ENCODE peak calls at places on chromosomes 7 and 10, in five cellular contexts. One of them, this sample, is unnamed. For H3K9me3, the result is how much of the 10 kb centered on the place peaks cover.

GRCh38 chr10:68876246-68876918 is 24.7 kb upstream of the DDX50 start:
- DNase-seq in IMR-90: peak
- DNase-seq in suprapubic skin: no peak
- DNase-seq in CD4-positive, CD25-positive, alpha-beta regulatory T cell: no peak
- DNase-seq in upper lobe of left lung: no peak
- DNase-seq in this sample: no peak

GRCh38 chr10:3270597-3270996 is 98.0 kb upstream of the PITRM1 start:
- DNase-seq in upper lobe of left lung: no peak
- DNase-seq in IMR-90: no peak
- DNase-seq in suprapubic skin: no peak
- DNase-seq in CD4-positive, CD25-positive, alpha-beta regulatory T cell: no peak
- DNase-seq in this sample: no peak

GRCh38 chr7:143374556-143374955 is 6.6 kb upstream of the ZYX start:
- DNase-seq in IMR-90: no peak
- DNase-seq in CD4-positive, CD25-positive, alpha-beta regulatory T cell: no peak
- DNase-seq in suprapubic skin: no peak
- DNase-seq in upper lobe of left lung: no peak
- DNase-seq in this sample: no peak

GRCh38 chr7:155190608-155191536 is 106.8 kb upstream of the INSIG1 start:
- DNase-seq in CD4-positive, CD25-positive, alpha-beta regulatory T cell: peak
- DNase-seq in upper lobe of left lung: peak
- DNase-seq in suprapubic skin: no peak
- DNase-seq in IMR-90: no peak
- DNase-seq in this sample: peak

GRCh38 chr10:46549171-46550075 is 7.0 kb downstream of the GPRIN2 start:
- DNase-seq in IMR-90: no peak
- DNase-seq in suprapubic skin: peak
- DNase-seq in upper lobe of left lung: peak
- DNase-seq in CD4-positive, CD25-positive, alpha-beta regulatory T cell: no peak
- DNase-seq in this sample: no peak

GRCh38 chr10:97629289-97629688 is 4.0 kb downstream of the MORN4 start:
- DNase-seq in IMR-90: no peak
- DNase-seq in CD4-positive, CD25-positive, alpha-beta regulatory T cell: no peak
- DNase-seq in suprapubic skin: no peak
- DNase-seq in upper lobe of left lung: no peak
- DNase-seq in this sample: no peak

GRCh38 chr7:106634958-106635357 is 26.0 kb downstream of the CCDC71L start:
- DNase-seq in upper lobe of left lung: no peak
- DNase-seq in CD4-positive, CD25-positive, alpha-beta regulatory T cell: no peak
- DNase-seq in IMR-90: no peak
- DNase-seq in suprapubic skin: no peak
- DNase-seq in this sample: no peak

GRCh38 chr7:66748791-66749190 is 8.3 kb downstream of the RABGEF1 start:
- DNase-seq in IMR-90: no peak
- DNase-seq in CD4-positive, CD25-positive, alpha-beta regulatory T cell: no peak
- DNase-seq in upper lobe of left lung: peak
- DNase-seq in suprapubic skin: no peak
- DNase-seq in this sample: no peak

GRCh38 chr10:112671743-112672142 is 224.7 kb downstream of the VTI1A start:
- DNase-seq in IMR-90: no peak
- DNase-seq in CD4-positive, CD25-positive, alpha-beta regulatory T cell: no peak
- DNase-seq in suprapubic skin: no peak
- DNase-seq in upper lobe of left lung: no peak
- DNase-seq in this sample: no peak

GRCh38 chr7:65503434-65504152 is 129.9 kb downstream of the ZNF92 start:
- DNase-seq in IMR-90: no peak
- DNase-seq in upper lobe of left lung: no peak
- DNase-seq in CD4-positive, CD25-positive, alpha-beta regulatory T cell: no peak
- DNase-seq in suprapubic skin: no peak
- DNase-seq in this sample: no peak

GRCh38 chr7:159000859-159001435 is 143.7 kb downstream of the VIPR2 start:
- DNase-seq in IMR-90: no peak
- DNase-seq in suprapubic skin: peak
- DNase-seq in upper lobe of left lung: no peak
- DNase-seq in CD4-positive, CD25-positive, alpha-beta regulatory T cell: no peak
- DNase-seq in this sample: no peak

GRCh38 chr10:61937631-61938284 is 36.3 kb downstream of the ARID5B start:
- DNase-seq in suprapubic skin: no peak
- DNase-seq in upper lobe of left lung: no peak
- DNase-seq in IMR-90: peak
- DNase-seq in CD4-positive, CD25-positive, alpha-beta regulatory T cell: peak
- DNase-seq in this sample: no peak

GRCh38 chr7:99120916-99121315 is 23.0 kb downstream of the SMURF1 start:
- DNase-seq in upper lobe of left lung: no peak
- DNase-seq in IMR-90: no peak
- DNase-seq in CD4-positive, CD25-positive, alpha-beta regulatory T cell: no peak
- DNase-seq in suprapubic skin: no peak
- DNase-seq in this sample: no peak

GRCh38 chr7:28708033-28708451 is 250.1 kb downstream of the TRIL start:
- DNase-seq in upper lobe of left lung: no peak
- DNase-seq in suprapubic skin: no peak
- DNase-seq in CD4-positive, CD25-positive, alpha-beta regulatory T cell: no peak
- DNase-seq in IMR-90: peak
- DNase-seq in this sample: no peak

GRCh38 chr10:113754768-113755167 is 3.3 kb downstream of the PLEKHS1 start:
- DNase-seq in upper lobe of left lung: no peak
- DNase-seq in CD4-positive, CD25-positive, alpha-beta regulatory T cell: no peak
- DNase-seq in IMR-90: no peak
- DNase-seq in suprapubic skin: no peak
- DNase-seq in this sample: no peak

GRCh38 chr10:51469666-51470065 is 229.7 kb downstream of the CSTF2T start:
- DNase-seq in upper lobe of left lung: no peak
- DNase-seq in IMR-90: peak
- DNase-seq in suprapubic skin: no peak
- DNase-seq in CD4-positive, CD25-positive, alpha-beta regulatory T cell: no peak
- DNase-seq in this sample: no peak

GRCh38 chr10:87705339-87705738 is 45.7 kb downstream of the PAPSS2 start:
- DNase-seq in suprapubic skin: no peak
- DNase-seq in upper lobe of left lung: no peak
- DNase-seq in IMR-90: peak
- DNase-seq in CD4-positive, CD25-positive, alpha-beta regulatory T cell: no peak
- DNase-seq in this sample: no peak

GRCh38 chr7:16178585-16178984 is 242.8 kb downstream of the CRPPA start:
- DNase-seq in suprapubic skin: no peak
- DNase-seq in CD4-positive, CD25-positive, alpha-beta regulatory T cell: no peak
- DNase-seq in IMR-90: no peak
- DNase-seq in upper lobe of left lung: no peak
- DNase-seq in this sample: no peak

GRCh38 chr10:33422779-33423520 is 88.5 kb upstream of the NRP1 start:
- DNase-seq in IMR-90: no peak
- DNase-seq in suprapubic skin: no peak
- DNase-seq in CD4-positive, CD25-positive, alpha-beta regulatory T cell: no peak
- DNase-seq in upper lobe of left lung: no peak
- DNase-seq in this sample: no peak

GRCh38 chr10:88408111-88408510 is 175.0 kb downstream of the RNLS start:
- DNase-seq in IMR-90: no peak
- DNase-seq in upper lobe of left lung: no peak
- DNase-seq in suprapubic skin: no peak
- DNase-seq in CD4-positive, CD25-positive, alpha-beta regulatory T cell: no peak
- DNase-seq in this sample: no peak

GRCh38 chr7:99955247-99955646 is 20.6 kb downstream of the AZGP1 start:
- DNase-seq in suprapubic skin: no peak
- DNase-seq in IMR-90: no peak
- DNase-seq in upper lobe of left lung: peak
- DNase-seq in CD4-positive, CD25-positive, alpha-beta regulatory T cell: no peak
- DNase-seq in this sample: no peak

GRCh38 chr7:158001621-158002320 is 585.9 kb downstream of the PTPRN2 start:
- DNase-seq in IMR-90: no peak
- DNase-seq in suprapubic skin: no peak
- DNase-seq in upper lobe of left lung: no peak
- DNase-seq in CD4-positive, CD25-positive, alpha-beta regulatory T cell: no peak
- DNase-seq in this sample: no peak

GRCh38 chr10:131849591-131850489 is 51.0 kb upstream of the PPP2R2D start:
- DNase-seq in upper lobe of left lung: peak
- DNase-seq in CD4-positive, CD25-positive, alpha-beta regulatory T cell: no peak
- DNase-seq in IMR-90: no peak
- DNase-seq in suprapubic skin: peak
- DNase-seq in this sample: no peak

GRCh38 chr10:1020966-1021365 is 4.7 kb downstream of the IDI2 start:
- DNase-seq in IMR-90: no peak
- DNase-seq in upper lobe of left lung: no peak
- DNase-seq in CD4-positive, CD25-positive, alpha-beta regulatory T cell: no peak
- DNase-seq in suprapubic skin: no peak
- DNase-seq in this sample: no peak

GRCh38 chr7:108839091-108839490 is 269.4 kb downstream of the DNAJB9 start:
- DNase-seq in IMR-90: no peak
- DNase-seq in CD4-positive, CD25-positive, alpha-beta regulatory T cell: no peak
- DNase-seq in upper lobe of left lung: no peak
- DNase-seq in suprapubic skin: no peak
- DNase-seq in this sample: no peak

GRCh38 chr7:150823484-150824126 is 23.0 kb downstream of the TMEM176A start:
- DNase-seq in IMR-90: no peak
- DNase-seq in upper lobe of left lung: no peak
- DNase-seq in suprapubic skin: no peak
- DNase-seq in CD4-positive, CD25-positive, alpha-beta regulatory T cell: no peak
- DNase-seq in this sample: no peak

GRCh38 chr10:78215645-78216044 is 182.0 kb downstream of the RPS24 start:
- DNase-seq in CD4-positive, CD25-positive, alpha-beta regulatory T cell: no peak
- DNase-seq in IMR-90: peak
- DNase-seq in upper lobe of left lung: no peak
- DNase-seq in suprapubic skin: peak
- DNase-seq in this sample: no peak

GRCh38 chr7:106052681-106053080 is 59.4 kb downstream of the SYPL1 start:
- DNase-seq in IMR-90: no peak
- DNase-seq in CD4-positive, CD25-positive, alpha-beta regulatory T cell: no peak
- DNase-seq in upper lobe of left lung: no peak
- DNase-seq in suprapubic skin: no peak
- DNase-seq in this sample: no peak

GRCh38 chr7:102152672-102153585 is 133.7 kb upstream of the SH2B2 start:
- DNase-seq in CD4-positive, CD25-positive, alpha-beta regulatory T cell: no peak
- DNase-seq in suprapubic skin: no peak
- DNase-seq in IMR-90: peak
- DNase-seq in upper lobe of left lung: no peak
- DNase-seq in this sample: no peak

GRCh38 chr7:156820445-156821063 is 72.4 kb downstream of the LMBR1 start:
- DNase-seq in IMR-90: no peak
- DNase-seq in suprapubic skin: no peak
- DNase-seq in CD4-positive, CD25-positive, alpha-beta regulatory T cell: peak
- DNase-seq in upper lobe of left lung: no peak
- DNase-seq in this sample: no peak

GRCh38 chr7:3242398-3242972 is 58.6 kb upstream of the SDK1 start:
- DNase-seq in upper lobe of left lung: no peak
- DNase-seq in CD4-positive, CD25-positive, alpha-beta regulatory T cell: no peak
- DNase-seq in IMR-90: no peak
- DNase-seq in suprapubic skin: no peak
- DNase-seq in this sample: no peak

GRCh38 chr7:157140118-157140905 is 1.6 kb downstream of the UBE3C start:
- DNase-seq in CD4-positive, CD25-positive, alpha-beta regulatory T cell: peak
- DNase-seq in IMR-90: no peak
- DNase-seq in suprapubic skin: no peak
- DNase-seq in upper lobe of left lung: no peak
- DNase-seq in this sample: no peak

GRCh38 chr10:86668297-86669165 is at the start of gene LDB3:
- DNase-seq in CD4-positive, CD25-positive, alpha-beta regulatory T cell: no peak
- DNase-seq in suprapubic skin: no peak
- DNase-seq in IMR-90: peak
- DNase-seq in upper lobe of left lung: no peak
- DNase-seq in this sample: no peak

GRCh38 chr7:44145419-44145968 is 4.4 kb upstream of the MYL7 start:
- DNase-seq in suprapubic skin: peak
- DNase-seq in IMR-90: no peak
- DNase-seq in upper lobe of left lung: peak
- DNase-seq in CD4-positive, CD25-positive, alpha-beta regulatory T cell: peak
- DNase-seq in this sample: peak
- H3K9me3 ChIP-seq in suprapubic skin: under half
- H3K9me3 ChIP-seq in IMR-90: under half
- H3K9me3 ChIP-seq in upper lobe of left lung: under half
- H3K9me3 ChIP-seq in CD4-positive, CD25-positive, alpha-beta regulatory T cell: under half
- H3K9me3 ChIP-seq in this sample: under half

GRCh38 chr10:5534880-5535856 is 10.4 kb downstream of the CALML3 start:
- DNase-seq in suprapubic skin: peak
- DNase-seq in upper lobe of left lung: no peak
- DNase-seq in CD4-positive, CD25-positive, alpha-beta regulatory T cell: no peak
- DNase-seq in IMR-90: peak
- DNase-seq in this sample: no peak

GRCh38 chr10:5532618-5533097 is 7.9 kb downstream of the CALML3 start:
- DNase-seq in IMR-90: no peak
- DNase-seq in upper lobe of left lung: no peak
- DNase-seq in CD4-positive, CD25-positive, alpha-beta regulatory T cell: no peak
- DNase-seq in suprapubic skin: peak
- DNase-seq in this sample: no peak

GRCh38 chr10:5532231-5532605 is 7.5 kb downstream of the CALML3 start:
- DNase-seq in upper lobe of left lung: no peak
- DNase-seq in IMR-90: no peak
- DNase-seq in suprapubic skin: peak
- DNase-seq in CD4-positive, CD25-positive, alpha-beta regulatory T cell: no peak
- DNase-seq in this sample: no peak

GRCh38 chr10:5533098-5533731 is 8.5 kb downstream of the CALML3 start:
- DNase-seq in CD4-positive, CD25-positive, alpha-beta regulatory T cell: no peak
- DNase-seq in IMR-90: no peak
- DNase-seq in suprapubic skin: peak
- DNase-seq in upper lobe of left lung: no peak
- DNase-seq in this sample: no peak

DNA sequence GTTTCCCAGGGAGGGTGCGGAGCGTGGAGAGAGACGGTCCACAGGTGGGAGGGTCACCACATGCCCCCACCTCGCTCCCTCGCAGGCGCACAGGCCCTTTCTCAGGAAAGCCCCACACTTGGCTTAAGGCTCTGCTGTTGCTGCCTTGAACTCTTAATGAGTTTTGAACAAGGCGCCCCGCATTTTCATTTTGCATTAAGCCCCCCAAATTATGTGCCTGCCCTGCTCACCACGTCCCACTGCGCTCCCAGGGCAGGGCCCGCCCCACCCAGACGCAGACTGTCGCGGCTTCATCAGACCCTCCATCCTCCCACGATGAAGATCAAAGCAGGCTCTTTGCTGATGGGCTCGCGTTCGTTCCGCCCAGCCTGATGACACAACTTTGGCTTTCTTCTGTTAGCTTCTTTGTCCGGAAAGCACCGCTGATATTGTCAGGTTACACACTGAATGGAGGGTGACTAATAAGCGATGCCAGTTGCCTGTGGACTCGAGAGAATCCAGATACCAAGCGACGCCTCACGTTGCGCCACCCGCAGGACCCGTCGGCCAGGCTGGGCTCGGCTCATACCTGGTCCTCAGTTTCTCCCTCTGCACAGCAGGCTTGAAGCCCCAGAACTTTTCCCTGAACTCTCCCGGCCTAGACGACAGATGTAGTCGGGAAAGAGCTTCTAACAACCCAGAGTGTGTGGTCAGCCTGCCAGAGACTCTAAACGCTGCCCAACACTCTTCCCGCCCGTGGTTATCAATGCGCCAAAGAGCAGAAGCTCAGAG is 9.5 kb downstream of the CALML3 start:
- DNase-seq in IMR-90: no peak
- DNase-seq in suprapubic skin: peak
- DNase-seq in upper lobe of left lung: no peak
- DNase-seq in CD4-positive, CD25-positive, alpha-beta regulatory T cell: no peak
- DNase-seq in this sample: no peak
- H3K27ac ChIP-seq in IMR-90: no peak
- H3K27ac ChIP-seq in suprapubic skin: peak
- H3K27ac ChIP-seq in upper lobe of left lung: peak
- H3K27ac ChIP-seq in CD4-positive, CD25-positive, alpha-beta regulatory T cell: no peak
- H3K27ac ChIP-seq in this sample: no peak

GRCh38 chr7:53101026-53101425 is 65.6 kb downstream of the POM121L12 start:
- DNase-seq in upper lobe of left lung: no peak
- DNase-seq in CD4-positive, CD25-positive, alpha-beta regulatory T cell: no peak
- DNase-seq in suprapubic skin: no peak
- DNase-seq in IMR-90: no peak
- DNase-seq in this sample: no peak
- H3K9me3 ChIP-seq in upper lobe of left lung: under half
- H3K9me3 ChIP-seq in CD4-positive, CD25-positive, alpha-beta regulatory T cell: under half
- H3K9me3 ChIP-seq in suprapubic skin: under half
- H3K9me3 ChIP-seq in IMR-90: under half
- H3K9me3 ChIP-seq in this sample: under half

GRCh38 chr7:36278069-36278766 is 111.4 kb upstream of the ANLN start:
- DNase-seq in suprapubic skin: peak
- DNase-seq in CD4-positive, CD25-positive, alpha-beta regulatory T cell: no peak
- DNase-seq in IMR-90: no peak
- DNase-seq in upper lobe of left lung: no peak
- DNase-seq in this sample: no peak
- H3K27ac ChIP-seq in suprapubic skin: no peak
- H3K27ac ChIP-seq in CD4-positive, CD25-positive, alpha-beta regulatory T cell: no peak
- H3K27ac ChIP-seq in IMR-90: peak
- H3K27ac ChIP-seq in upper lobe of left lung: no peak
- H3K27ac ChIP-seq in this sample: no peak